ENCODE peak calls at places on chromosomes 2 and 18, in seven cellular contexts. M, I, H, O, T, Y and A are unnamed samples.

GRCh38 chr18:407825-408224 is 92.7 kb downstream of the COLEC12 start:
- DNase-seq in M (no peak), I (peak), H (no peak), O (no peak), T (no peak), Y (no peak), A (no peak)

GRCh38 chr2:143696651-143697050 is 567.4 kb downstream of the ARHGAP15 start:
- DNase-seq in M (no peak), I (no peak), H (no peak), O (no peak), T (no peak), Y (no peak), A (no peak)

GRCh38 chr18:12860530-12860929 is 23.5 kb downstream of the PTPN2 start:
- DNase-seq in M (no peak), I (no peak), H (no peak), O (no peak), T (no peak), Y (no peak), A (no peak)

GRCh38 chr2:164439885-164440284 is 181.4 kb downstream of the GRB14 start:
- DNase-seq in M (no peak), I (no peak), H (no peak), O (no peak), T (no peak), Y (no peak), A (no peak)

GRCh38 chr2:46645681-46646162 is 166.4 kb downstream of the TMEM247 start:
- DNase-seq in M (no peak), I (peak), H (no peak), O (no peak), T (no peak), Y (peak), A (peak)

GRCh38 chr2:240520974-240521350 is 36.8 kb downstream of the ANKMY1 start:
- DNase-seq in M (no peak), I (no peak), H (no peak), O (no peak), T (no peak), Y (no peak), A (no peak)

GRCh38 chr2:5692561-5693287 is 540 bp downstream of the SOX11 start:
- DNase-seq in M (peak), I (no peak), H (no peak), O (peak), T (peak), Y (peak), A (peak)

GRCh38 chr2:239267411-239267941 is 133.3 kb downstream of the HDAC4 start:
- DNase-seq in M (peak), I (peak), H (peak), O (peak), T (no peak), Y (peak), A (peak)

GRCh38 chr18:41227993-41228392 is 727.0 kb upstream of the PIK3C3 start:
- DNase-seq in M (no peak), I (peak), H (no peak), O (no peak), T (no peak), Y (no peak), A (no peak)

GRCh38 chr18:74239567-74239966 is 52.2 kb downstream of the CYB5A start:
- DNase-seq in M (no peak), I (no peak), H (no peak), O (no peak), T (no peak), Y (no peak), A (no peak)

DNA sequence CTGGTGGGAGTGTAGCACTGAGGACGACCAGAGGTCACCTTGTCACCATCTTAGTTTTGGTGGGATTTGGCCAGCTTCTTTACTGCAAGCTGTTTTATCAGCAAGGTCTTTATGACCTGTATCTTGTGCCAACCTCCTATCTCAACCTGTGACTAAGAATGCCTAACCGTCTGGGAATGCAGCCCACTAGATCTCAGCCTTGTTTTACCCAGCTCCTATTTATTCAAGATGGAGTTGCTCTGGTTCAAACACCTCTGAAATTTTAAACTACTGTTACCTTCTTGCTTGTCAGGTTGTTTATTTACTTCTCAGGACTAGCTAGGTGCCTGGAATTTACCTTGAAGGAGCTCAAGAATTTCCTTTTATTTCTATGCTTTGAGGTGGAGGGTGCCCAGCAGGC is 9.5 kb upstream of the KCNG3 start:
- DNase-seq in M (no peak), I (no peak), H (no peak), O (no peak), T (no peak), Y (no peak), A (no peak)
- TF ChIP-seq CTCF in M (no peak), I (no peak), H (no peak), O (no peak), T (no peak), Y (no peak), A (no peak)

GRCh38 chr2:95278051-95278471 is 3.8 kb downstream of the PROM2 start:
- DNase-seq in M (peak), I (peak), H (no peak), O (peak), T (no peak), Y (peak), A (no peak)

GRCh38 chr2:95278637-95279225 is 4.5 kb downstream of the PROM2 start:
- DNase-seq in M (peak), I (no peak), H (no peak), O (peak), T (no peak), Y (no peak), A (no peak)

GRCh38 chr2:95276888-95277245 is 2.6 kb downstream of the PROM2 start:
- DNase-seq in M (peak), I (no peak), H (no peak), O (peak), T (no peak), Y (no peak), A (no peak)

GRCh38 chr2:95276244-95276887 is 2.1 kb downstream of the PROM2 start:
- DNase-seq in M (peak), I (no peak), H (no peak), O (peak), T (no peak), Y (no peak), A (no peak)

DNA sequence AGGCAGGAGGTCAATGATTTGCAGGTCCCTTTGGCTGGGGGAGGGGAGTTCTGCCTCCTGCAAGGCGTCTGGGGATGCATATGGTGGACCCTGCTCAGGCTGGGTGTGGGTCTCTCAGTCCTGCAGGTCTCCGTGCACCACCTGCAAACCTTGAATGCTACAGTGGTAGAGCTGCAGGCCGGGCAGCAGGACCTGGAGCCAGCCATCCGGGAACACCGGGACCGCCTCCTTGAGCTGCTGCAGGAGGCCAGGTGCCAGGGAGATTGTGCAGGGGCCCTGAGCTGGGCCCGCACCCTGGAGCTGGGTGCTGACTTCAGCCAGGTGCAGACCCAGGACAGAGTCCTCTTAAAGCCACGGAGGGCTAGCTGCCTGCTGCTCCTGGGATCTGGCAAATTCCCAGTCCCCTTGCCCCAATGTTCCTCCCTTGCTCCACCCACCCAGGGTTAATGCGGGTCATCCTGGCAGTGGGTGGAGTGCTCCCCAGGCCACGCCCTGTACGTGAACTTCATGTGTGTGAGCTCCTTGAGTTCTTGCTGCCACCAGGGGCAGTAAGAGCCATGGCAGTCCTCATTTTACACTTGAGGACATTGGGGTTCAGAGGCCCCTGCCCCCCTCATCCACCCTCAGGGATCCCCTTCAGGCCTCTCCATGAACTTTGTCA is 3.1 kb downstream of the PROM2 start:
- DNase-seq in M (peak), I (peak), H (no peak), O (peak), T (no peak), Y (no peak), A (peak)
- TF ChIP-seq CTCF in M (no peak), I (peak), H (no peak), O (no peak), T (no peak), Y (no peak), A (no peak)

GRCh38 chr2:15061268-15061667 is 428.8 kb downstream of the LRATD1 start:
- DNase-seq in M (no peak), I (no peak), H (no peak), O (no peak), T (no peak), Y (no peak), A (no peak)

GRCh38 chr2:15058015-15058414 is 425.5 kb downstream of the LRATD1 start:
- DNase-seq in M (no peak), I (peak), H (no peak), O (no peak), T (no peak), Y (no peak), A (no peak)

GRCh38 chr2:15058628-15059157 is 426.2 kb downstream of the LRATD1 start:
- DNase-seq in M (no peak), I (no peak), H (no peak), O (no peak), T (no peak), Y (no peak), A (no peak)

DNA sequence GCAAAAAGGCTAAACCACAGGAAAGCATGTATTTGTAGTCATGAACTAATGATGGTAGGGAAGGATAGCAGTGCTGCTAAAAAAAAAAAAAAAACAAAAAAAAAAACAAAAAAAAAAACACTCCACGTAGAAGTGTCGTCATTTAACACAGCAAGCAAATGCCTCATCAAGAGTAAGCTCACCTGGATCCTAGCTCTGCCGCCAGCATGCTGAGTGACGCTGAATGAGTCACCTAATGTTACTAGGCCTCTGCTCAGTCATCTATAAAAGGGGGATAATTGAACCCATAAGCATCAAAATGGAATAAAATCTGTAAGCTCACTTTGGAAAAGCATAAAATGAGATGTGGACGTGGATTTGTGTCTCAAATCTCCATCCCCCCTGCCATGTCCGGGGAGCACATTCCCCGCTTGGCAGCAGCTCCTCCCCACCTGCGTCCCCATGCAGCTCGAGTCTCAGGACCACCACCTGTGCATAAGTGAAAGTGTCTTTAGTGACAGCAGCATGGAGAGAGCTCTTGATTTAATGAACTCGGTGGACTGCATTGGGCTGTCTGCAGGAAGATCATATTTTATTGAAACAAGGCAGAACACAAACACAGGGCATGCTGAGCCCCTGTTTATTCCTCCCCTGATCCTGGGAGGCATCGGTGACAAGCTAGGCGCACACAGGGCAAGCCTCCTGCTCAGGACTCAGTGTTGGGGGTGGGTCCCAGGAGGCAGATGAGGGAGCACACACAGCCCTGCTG is 427.5 kb downstream of the LRATD1 start:
- DNase-seq in M (no peak), I (peak), H (no peak), O (no peak), T (no peak), Y (no peak), A (no peak)
- TF ChIP-seq CTCF in M (no peak), I (no peak), H (no peak), O (no peak), T (no peak), Y (no peak), A (no peak)

DNA sequence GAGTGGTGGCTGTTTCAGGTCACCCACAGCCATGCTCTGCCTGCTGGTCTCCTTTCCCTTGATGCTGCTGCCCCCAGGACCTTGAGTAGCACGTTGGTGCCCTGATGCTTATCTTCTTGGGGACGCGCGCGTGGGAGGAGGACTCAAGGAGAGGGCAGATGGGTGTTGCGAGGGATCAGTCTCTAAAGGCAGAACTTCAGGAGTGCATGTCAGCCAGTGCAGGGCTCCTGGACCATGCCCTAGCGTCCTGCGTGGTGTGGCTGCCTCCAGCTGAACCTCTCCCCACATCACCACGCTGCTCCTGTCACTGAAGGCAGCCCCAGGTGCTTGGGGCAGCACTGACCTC is 62.5 kb upstream of the GLI2 start:
- DNase-seq in M (no peak), I (no peak), H (no peak), O (no peak), T (no peak), Y (no peak), A (no peak)
- TF ChIP-seq CTCF in M (no peak), I (no peak), H (no peak), O (no peak), T (no peak), Y (no peak), A (no peak)

DNA sequence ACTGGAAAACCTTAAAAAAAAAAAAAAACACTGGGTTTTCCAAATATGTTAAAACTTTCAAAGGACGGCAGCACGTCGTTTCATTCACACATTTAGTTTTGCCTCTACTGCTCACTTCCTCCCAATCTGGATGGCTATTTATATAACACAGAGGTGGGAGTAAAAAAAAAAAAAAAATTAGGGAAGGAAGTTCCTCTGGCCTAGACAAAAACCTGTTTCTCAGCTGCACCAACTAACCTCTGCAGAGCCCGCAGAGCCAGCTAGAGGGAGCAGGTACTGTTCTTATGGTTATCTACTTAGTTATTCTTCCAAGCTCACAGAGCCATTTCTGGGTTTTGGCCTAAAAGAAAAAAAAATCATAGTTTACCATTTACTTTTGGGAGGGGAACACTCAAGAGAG is 28.1 kb downstream of the SLC1A4 start:
- DNase-seq in M (no peak), I (peak), H (no peak), O (no peak), T (no peak), Y (no peak), A (no peak)
- TF ChIP-seq CTCF in M (peak), I (peak), H (no peak), O (no peak), T (no peak), Y (no peak), A (no peak)

GRCh38 chr18:71784777-71785176 is 759.4 kb downstream of the CBLN2 start:
- DNase-seq in M (no peak), I (peak), H (no peak), O (no peak), T (no peak), Y (no peak), A (no peak)
- TF ChIP-seq CTCF in M (no peak), I (peak), H (no peak), O (peak), T (no peak), Y (peak), A (peak)

GRCh38 chr18:35481960-35482366 is 15.8 kb downstream of the INO80C start:
- DNase-seq in M (no peak), I (peak), H (peak), O (no peak), T (no peak), Y (peak), A (no peak)

GRCh38 chr18:35479911-35480586 is 17.7 kb downstream of the INO80C start:
- DNase-seq in M (no peak), I (peak), H (peak), O (no peak), T (no peak), Y (no peak), A (no peak)

GRCh38 chr18:35477497-35477896 is 20.3 kb downstream of the INO80C start:
- DNase-seq in M (no peak), I (no peak), H (no peak), O (no peak), T (no peak), Y (no peak), A (no peak)

GRCh38 chr18:35477974-35478373 is 19.8 kb downstream of the INO80C start:
- DNase-seq in M (no peak), I (no peak), H (peak), O (no peak), T (no peak), Y (no peak), A (no peak)

GRCh38 chr18:35478520-35479435 is 19.0 kb downstream of the INO80C start:
- DNase-seq in M (no peak), I (peak), H (peak), O (no peak), T (no peak), Y (peak), A (no peak)
- TF ChIP-seq CTCF in M (no peak), I (no peak), H (no peak), O (no peak), T (no peak), Y (no peak), A (no peak)